ENCODE peak calls at places on chromosomes 4 and X, in eight cellular contexts. R, G, T, D, H, Q, V and C are unnamed samples. For H3K27me3, the result is how much of the 10 kb centered on the place peaks cover.

GRCh38 chr4:74675673-74676279 is 118.5 kb downstream of the BTC start:
- DNase-seq in R (peak), G (peak), T (peak), D (no peak), H (no peak), Q (no peak), V (no peak), C (no peak)

GRCh38 chrX:17164079-17164478 is 210.9 kb upstream of the NHS start:
- DNase-seq in R (no peak), G (no peak), T (no peak), D (no peak), H (no peak), Q (no peak), V (no peak), C (no peak)

GRCh38 chr4:174284181-174284886 is 623 bp downstream of the CEP44 start:
- DNase-seq in R (peak), G (peak), T (peak), D (no peak), H (no peak), Q (no peak), V (no peak), C (no peak)

GRCh38 chr4:47075241-47075640 is 43.9 kb downstream of the GABRB1 start:
- DNase-seq in R (peak), G (no peak), T (peak), D (no peak), H (no peak), Q (no peak), V (no peak), C (no peak)

GRCh38 chrX:70434352-70434866 is 10.2 kb upstream of the DLG3 start:
- DNase-seq in R (peak), G (peak), T (peak), D (peak), H (peak), Q (peak), V (peak), C (peak)

GRCh38 chr4:56637154-56637553 is 43.9 kb downstream of the HOPX start:
- DNase-seq in R (no peak), G (no peak), T (peak), D (no peak), H (no peak), Q (no peak), V (no peak), C (no peak)

GRCh38 chr4:130125468-130125867 is 1029.5 kb downstream of the C4orf33 start:
- DNase-seq in R (no peak), G (no peak), T (no peak), D (no peak), H (no peak), Q (no peak), V (no peak), C (no peak)

GRCh38 chr4:113878718-113879117 is 100.7 kb downstream of the ARSJ start:
- DNase-seq in R (peak), G (peak), T (peak), D (no peak), H (no peak), Q (no peak), V (no peak), C (no peak)

GRCh38 chrX:10582215-10582733 is 38.1 kb downstream of the MID1 start:
- DNase-seq in R (peak), G (no peak), T (peak), D (no peak), H (no peak), Q (no peak), V (no peak), C (no peak)

GRCh38 chrX:63421411-63421810 is 70.3 kb upstream of the SPIN4 start:
- DNase-seq in R (no peak), G (no peak), T (no peak), D (no peak), H (no peak), Q (no peak), V (no peak), C (no peak)

GRCh38 chr4:142404191-142404611 is 441.9 kb downstream of the INPP4B start:
- DNase-seq in R (peak), G (no peak), T (peak), D (peak), H (peak), Q (peak), V (no peak), C (no peak)

GRCh38 chrX:24479924-24480722 is 15.0 kb downstream of the PDK3 start:
- DNase-seq in R (peak), G (no peak), T (peak), D (no peak), H (no peak), Q (no peak), V (no peak), C (peak)

GRCh38 chrX:1500701-1501624 is 36.0 kb downstream of the P2RY8 start:
- DNase-seq in R (no peak), G (no peak), T (no peak), D (no peak), H (no peak), Q (no peak), V (no peak), C (no peak)

GRCh38 chr4:8351931-8352367 is 82.4 kb downstream of the HTRA3 start:
- DNase-seq in R (peak), G (no peak), T (no peak), D (peak), H (peak), Q (no peak), V (no peak), C (no peak)

GRCh38 chrX:84760560-84760959 is 243.1 kb upstream of the APOOL start:
- DNase-seq in R (no peak), G (no peak), T (no peak), D (no peak), H (no peak), Q (no peak), V (no peak), C (no peak)

GRCh38 chr4:5708171-5708828 is at the start of gene EVC2:
- DNase-seq in R (peak), G (peak), T (peak), D (peak), H (peak), Q (no peak), V (peak), C (no peak)

DNA sequence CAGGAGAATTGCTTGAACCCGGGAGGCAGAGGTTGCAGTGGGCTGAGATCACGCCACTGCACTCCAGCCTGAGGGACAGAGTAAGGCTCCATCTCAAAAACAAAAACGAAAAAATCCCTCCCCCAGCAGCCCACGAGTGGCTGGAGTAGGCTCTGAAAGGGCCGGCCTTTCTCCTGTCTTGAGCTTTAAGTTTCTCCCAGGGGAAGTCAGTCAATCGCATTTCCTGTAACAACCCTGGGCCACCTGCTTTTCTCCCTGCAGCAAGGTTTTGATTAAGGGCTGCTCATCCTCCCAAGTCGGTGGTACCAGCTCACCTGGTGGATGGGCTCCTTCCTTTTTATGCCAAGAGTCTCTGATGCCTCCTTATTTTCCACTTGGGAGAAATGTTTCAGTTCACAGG is 2.0 kb upstream of the NYX start:
- DNase-seq in R (no peak), G (no peak), T (no peak), D (no peak), H (no peak), Q (no peak), V (no peak), C (no peak)
- H3K27me3 ChIP-seq in R (under half), G (under half), T (under half), D (under half), H (under half), Q (under half), V (under half), C (under half)

DNA sequence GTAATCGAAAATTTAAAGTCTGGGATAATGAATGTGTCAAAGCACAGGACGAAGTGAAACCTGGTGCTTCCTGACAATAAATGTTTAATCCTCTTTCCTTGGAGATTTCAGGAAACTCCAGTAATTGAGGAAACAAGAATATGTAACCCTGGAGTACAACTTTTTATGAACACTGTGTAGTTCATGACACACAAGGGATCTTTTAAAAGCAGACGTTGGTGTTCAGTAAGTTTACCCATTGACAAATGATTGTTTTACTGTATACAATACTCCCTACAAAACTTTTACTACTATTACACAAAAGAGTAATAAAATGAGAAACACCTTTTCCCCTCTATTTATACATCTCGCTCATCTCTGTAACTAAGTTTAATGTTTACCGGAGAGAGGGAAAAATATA is 312.4 kb downstream of the PPARGC1A start:
- DNase-seq in R (no peak), G (no peak), T (no peak), D (no peak), H (no peak), Q (no peak), V (no peak), C (no peak)
- H3K27ac ChIP-seq in R (no peak), G (no peak), T (no peak), D (no peak), H (no peak), Q (no peak), V (no peak), C (no peak)

GRCh38 chr4:83923341-83923740 is 387.4 kb downstream of the GPAT3 start:
- DNase-seq in R (no peak), G (no peak), T (no peak), D (no peak), H (no peak), Q (no peak), V (no peak), C (no peak)

GRCh38 chr4:83921124-83921523 is 385.2 kb downstream of the GPAT3 start:
- DNase-seq in R (no peak), G (no peak), T (no peak), D (no peak), H (no peak), Q (no peak), V (no peak), C (no peak)

GRCh38 chr4:83917572-83917971 is 381.7 kb downstream of the GPAT3 start:
- DNase-seq in R (peak), G (no peak), T (no peak), D (no peak), H (no peak), Q (no peak), V (no peak), C (no peak)

GRCh38 chr4:83922419-83922818 is 386.5 kb downstream of the GPAT3 start:
- DNase-seq in R (no peak), G (peak), T (no peak), D (no peak), H (no peak), Q (no peak), V (no peak), C (no peak)
- H3K4me3 ChIP-seq in R (no peak), G (no peak), T (no peak), D (no peak), H (no peak), Q (no peak), V (no peak), C (no peak)

GRCh38 chrX:97065066-97065465 is 181.4 kb downstream of the RPA4 start:
- DNase-seq in R (no peak), G (no peak), T (peak), D (no peak), H (no peak), Q (no peak), V (no peak), C (no peak)

GRCh38 chrX:97065973-97066372 is 182.3 kb downstream of the RPA4 start:
- DNase-seq in R (peak), G (no peak), T (peak), D (no peak), H (no peak), Q (no peak), V (no peak), C (no peak)

GRCh38 chrX:97070346-97070745 is 186.6 kb downstream of the RPA4 start:
- DNase-seq in R (peak), G (no peak), T (no peak), D (no peak), H (no peak), Q (no peak), V (no peak), C (no peak)

DNA sequence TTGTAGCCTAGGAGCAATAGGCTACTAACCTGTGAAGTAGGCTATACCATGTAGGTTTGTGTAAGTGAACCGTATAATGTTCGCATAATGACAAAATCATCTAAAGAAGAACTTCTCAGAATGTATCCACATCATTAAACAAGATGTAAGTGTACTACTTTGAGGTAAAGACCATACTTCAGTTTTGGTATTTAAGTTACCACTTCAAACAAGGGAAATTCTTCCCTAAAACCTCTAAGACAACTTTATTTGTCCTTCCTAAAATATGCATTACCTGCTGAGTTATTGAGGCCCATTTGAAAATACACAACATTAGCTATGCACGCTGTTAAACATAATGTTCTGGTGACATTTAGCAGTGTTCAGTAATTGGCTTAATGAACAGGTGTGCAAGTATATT is 182.7 kb downstream of the RPA4 start:
- DNase-seq in R (no peak), G (no peak), T (no peak), D (no peak), H (no peak), Q (no peak), V (no peak), C (no peak)
- H3K27me3 ChIP-seq in R (under half), G (under half), T (under half), D (under half), H (under half), Q (under half), V (under half), C (under half)

DNA sequence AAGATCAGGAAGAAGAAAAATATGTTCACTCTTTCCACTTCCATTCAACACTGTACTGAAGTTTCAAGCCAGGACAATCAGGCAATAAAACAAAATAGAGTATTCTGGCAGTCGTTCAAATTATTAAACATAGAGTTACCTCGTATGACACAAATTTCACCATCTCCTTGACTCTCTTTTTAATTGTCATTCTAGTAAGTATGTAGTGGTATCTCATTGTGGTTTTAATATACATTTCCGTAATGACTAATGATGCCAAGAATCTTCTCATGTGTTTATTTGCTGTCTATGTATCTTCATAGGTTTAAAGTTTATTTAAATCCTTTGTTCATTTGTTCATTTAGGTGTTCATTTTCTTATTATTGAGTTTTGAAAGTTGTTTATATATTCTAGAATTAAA is 352.2 kb downstream of the IDS start:
- DNase-seq in R (no peak), G (no peak), T (no peak), D (no peak), H (no peak), Q (no peak), V (no peak), C (no peak)
- H3K27ac ChIP-seq in R (no peak), G (no peak), T (no peak), D (no peak), H (no peak), Q (no peak), V (no peak), C (no peak)